ENCODE peak calls at places on chromosomes 3 and 15, in eight cellular contexts. U is testis, A is heart right ventricle, Q is lower lobe of right lung, Y is ovary, O is fibroblast of lung, W is body of pancreas, X is dorsolateral prefrontal cortex. C is an unnamed sample.
A peak's percentile ranks its signal among the peaks of the same experiment; 100 is the strongest.

GRCh38 chr15:44264148-44264547 is 24.4 kb upstream of the GOLM2 start:
- DNase-seq in U (no peak), A (no peak), Q (no peak), Y (no peak), O (no peak), W (peak; percentile 7), X (no peak), C (no peak)

GRCh38 chr3:59775106-59775505 is 725.3 kb upstream of the CFAP20DC start:
- DNase-seq in U (no peak), A (no peak), Q (no peak), Y (no peak), O (peak; percentile 80), W (no peak), X (no peak), C (no peak)

GRCh38 chr3:42906085-42906904 is at the start of gene ZNF662:
- DNase-seq in U (peak; percentile 73), A (peak; percentile 57), Q (peak; percentile 57), Y (peak; percentile 77), O (peak; percentile 30), W (peak; percentile 67), X (peak; percentile 60), C (peak; percentile 69)

GRCh38 chr15:65311760-65312159 is 7.3 kb downstream of the RNU5B-1 start:
- DNase-seq in U (no peak), A (no peak), Q (peak; percentile 14), Y (no peak), O (no peak), W (no peak), X (no peak), C (peak; percentile 42)

GRCh38 chr3:193996641-193997089 is 139.3 kb upstream of the HES1 start:
- DNase-seq in U (no peak), A (no peak), Q (no peak), Y (peak; percentile 7), O (peak; percentile 59), W (no peak), X (no peak), C (no peak)

GRCh38 chr15:37877851-37878577 is 56.4 kb upstream of the TMCO5A start:
- DNase-seq in U (no peak), A (no peak), Q (no peak), Y (no peak), O (peak; percentile 88), W (no peak), X (no peak), C (no peak)

GRCh38 chr15:67249830-67250229 is 4.6 kb downstream of the AAGAB start:
- DNase-seq in U (no peak), A (no peak), Q (no peak), Y (no peak), O (no peak), W (no peak), X (no peak), C (no peak)

GRCh38 chr3:100875239-100875638 is 118.0 kb downstream of the ABI3BP start:
- DNase-seq in U (peak; percentile 49), A (peak; percentile 53), Q (no peak), Y (peak; percentile 22), O (peak; percentile 83), W (peak; percentile 96), X (no peak), C (peak; percentile 54)

GRCh38 chr3:18079739-18080138 is 337.3 kb upstream of the TBC1D5 start:
- DNase-seq in U (no peak), A (no peak), Q (no peak), Y (no peak), O (peak; percentile 46), W (no peak), X (no peak), C (no peak)

GRCh38 chr3:110928016-110928662 is 143.5 kb upstream of the NECTIN3 start:
- DNase-seq in U (no peak), A (no peak), Q (no peak), Y (no peak), O (no peak), W (no peak), X (no peak), C (no peak)

GRCh38 chr15:39404767-39405173 is 176.1 kb upstream of the THBS1 start:
- DNase-seq in U (no peak), A (no peak), Q (no peak), Y (no peak), O (peak; percentile 86), W (no peak), X (no peak), C (no peak)

DNA sequence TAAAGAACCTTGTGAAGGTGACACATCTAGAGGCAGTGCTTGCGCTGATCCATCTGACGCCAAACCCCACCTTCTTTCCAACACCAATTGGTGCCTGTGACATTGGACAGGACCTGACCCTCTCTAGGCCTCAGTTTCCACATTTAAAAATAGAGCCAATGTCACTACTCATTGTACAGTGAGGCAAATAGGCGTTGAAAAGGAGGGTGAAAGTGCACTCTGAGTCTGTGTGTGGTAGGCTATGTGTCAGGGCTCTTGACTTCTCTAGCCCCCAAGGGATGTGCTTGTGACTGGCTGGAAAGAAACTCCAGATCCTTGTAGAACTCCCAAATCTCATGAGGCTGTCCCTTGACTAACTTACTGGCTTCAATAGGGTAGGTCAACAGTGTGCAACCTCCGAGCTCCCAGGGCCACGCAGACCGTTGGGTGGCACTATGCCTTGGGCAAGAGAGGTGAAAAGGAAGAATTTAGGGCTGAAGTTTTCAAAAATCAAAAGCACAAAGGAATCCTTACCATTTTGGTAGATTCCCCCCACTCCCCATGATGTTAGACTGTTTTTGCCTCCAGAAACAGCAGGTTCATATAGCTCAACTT is 723 bp upstream of the FAM219B start:
- DNase-seq in U (peak; percentile 22), A (peak; percentile 75), Q (no peak), Y (no peak), O (no peak), W (peak; percentile 27), X (no peak), C (no peak)
- H3K27ac ChIP-seq in U (peak overlapping the region; percentile 84), A (peak overlapping the region; percentile 97), Q (peak overlapping the region; percentile 95), Y (peak overlapping the region; percentile 78), O (peak overlapping the region; percentile 88), W (peak overlapping the region; percentile 87), X (peak overlapping the region; percentile 91), C (no peak overlapping the region)

DNA sequence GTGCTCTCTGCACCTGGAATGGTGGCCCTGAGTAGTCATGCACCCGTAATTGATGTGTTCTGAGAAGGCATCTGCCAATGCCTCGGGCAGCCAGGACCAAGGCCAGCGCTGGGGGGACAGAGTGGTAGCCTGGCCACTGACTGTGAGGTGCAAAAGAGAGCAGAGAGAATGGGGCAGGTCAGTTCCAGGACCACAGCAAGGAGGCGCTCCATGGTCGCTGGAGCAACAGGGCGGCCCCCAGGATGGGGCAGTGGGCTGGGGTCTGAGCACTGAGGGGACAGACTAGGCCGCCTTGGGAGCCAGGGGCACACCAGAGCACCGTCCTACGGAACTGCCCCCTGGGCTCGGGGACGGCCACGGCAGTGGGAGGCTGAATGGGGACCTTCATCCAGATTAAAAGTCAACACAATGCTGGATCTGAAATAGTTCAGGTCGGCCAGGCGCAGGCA is 48.3 kb upstream of the IQSEC1 start:
- DNase-seq in U (no peak), A (no peak), Q (peak; percentile 39), Y (no peak), O (no peak), W (no peak), X (no peak), C (no peak)
- TF ChIP-seq CTCF in U (no peak), A (no peak), Q (no peak), Y (no peak), O (no peak), W (no peak), X (no peak), C (no peak)

DNA sequence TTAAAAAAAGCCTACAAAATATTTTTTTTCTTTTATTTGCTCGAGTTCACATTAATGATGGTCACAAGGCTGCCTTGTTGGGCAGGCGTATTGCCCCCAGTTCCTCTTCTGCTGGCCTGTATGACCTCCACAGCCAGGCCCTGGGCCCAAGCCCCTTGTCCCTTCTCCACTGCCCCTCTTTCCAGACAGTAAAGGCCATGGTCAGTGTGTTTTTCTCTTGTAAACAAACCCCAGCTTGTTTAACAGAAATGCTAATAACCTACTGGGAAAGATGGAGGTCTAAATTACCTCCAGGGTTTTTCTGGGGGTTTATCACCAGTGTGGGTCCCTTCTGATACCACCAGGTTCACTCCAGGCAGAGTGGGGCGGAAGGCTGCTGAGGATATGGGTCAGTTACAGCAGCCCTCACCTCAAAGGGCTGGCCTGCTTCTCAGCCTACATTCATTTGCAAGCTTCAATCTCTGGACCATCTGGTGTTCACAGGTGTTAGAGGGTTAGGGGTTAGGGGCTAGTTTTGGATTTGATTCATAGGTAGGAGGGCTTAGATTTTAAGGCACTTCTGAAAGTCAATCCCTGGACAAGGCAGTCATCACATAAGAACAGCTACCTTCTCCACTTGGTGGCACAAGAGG is 2.0 kb upstream of the MANF start:
- DNase-seq in U (no peak), A (no peak), Q (no peak), Y (no peak), O (no peak), W (no peak), X (no peak), C (no peak)
- H3K4me3 ChIP-seq in U (no peak overlapping the region), A (no peak overlapping the region), Q (no peak overlapping the region), Y (no peak overlapping the region), O (peak overlapping the region; percentile 80), W (no peak overlapping the region), X (no peak overlapping the region), C (no peak overlapping the region)

GRCh38 chr15:31390777-31391486 is 64.3 kb downstream of the KLF13 start:
- DNase-seq in U (no peak), A (no peak), Q (no peak), Y (no peak), O (no peak), W (no peak), X (no peak), C (no peak)

GRCh38 chr15:31390029-31390428 is 63.4 kb downstream of the KLF13 start:
- DNase-seq in U (no peak), A (no peak), Q (no peak), Y (no peak), O (no peak), W (peak; percentile 11), X (no peak), C (no peak)

GRCh38 chr15:31392761-31393401 is 66.2 kb downstream of the KLF13 start:
- DNase-seq in U (no peak), A (no peak), Q (no peak), Y (peak; percentile 59), O (no peak), W (peak; percentile 67), X (no peak), C (no peak)

GRCh38 chr15:31393441-31394091 is 66.9 kb downstream of the KLF13 start:
- DNase-seq in U (no peak), A (no peak), Q (no peak), Y (no peak), O (no peak), W (no peak), X (no peak), C (no peak)

DNA sequence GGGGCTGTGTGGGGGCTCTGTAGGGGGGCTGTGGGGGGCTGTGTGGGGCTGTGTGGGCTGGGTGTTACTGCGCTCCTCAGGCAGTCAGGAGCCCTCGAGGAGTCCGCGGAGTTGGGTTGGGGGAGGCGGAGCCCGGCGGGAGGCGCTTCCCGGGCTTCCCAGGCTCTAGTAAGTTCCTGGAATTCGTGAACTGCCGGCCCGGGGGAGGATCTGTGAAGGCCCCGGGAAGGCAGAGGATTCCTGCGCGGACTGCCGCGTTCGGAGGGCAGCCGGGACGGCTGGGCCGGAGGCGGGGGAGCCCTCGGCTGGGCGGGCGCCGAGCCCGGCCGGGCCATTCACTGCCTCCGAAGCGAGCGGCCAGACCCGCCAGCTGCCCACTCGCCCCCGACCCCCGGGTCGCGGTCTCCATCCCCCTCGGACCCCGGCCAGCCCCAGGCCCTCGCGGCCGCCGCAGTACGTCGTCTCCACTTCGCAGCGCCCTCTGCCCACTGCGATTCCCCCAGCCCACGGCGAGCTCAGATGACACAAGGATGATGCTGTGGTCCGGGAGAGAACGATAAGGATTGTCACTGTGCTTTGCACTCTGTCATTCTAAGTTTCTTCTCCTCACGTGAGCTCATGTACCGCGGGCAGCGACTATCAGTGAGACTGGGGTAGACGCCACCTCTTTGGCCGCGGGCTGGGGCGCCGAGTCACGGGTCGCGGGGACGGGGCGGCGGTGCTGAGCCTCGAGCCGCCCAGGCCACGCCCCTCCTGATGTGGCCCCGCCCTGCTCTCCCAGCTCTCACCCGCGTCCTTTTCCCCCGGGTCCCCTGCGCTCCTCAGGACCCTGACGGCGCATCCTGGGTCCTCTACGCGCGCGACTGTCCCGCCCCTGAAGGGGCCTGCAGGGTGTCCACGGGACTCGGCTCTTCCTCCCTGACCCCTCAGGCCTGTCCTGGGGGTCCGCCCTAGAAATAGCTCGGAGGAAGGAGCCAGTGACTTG is 65.3 kb downstream of the KLF13 start:
- DNase-seq in U (peak; percentile 91), A (peak; percentile 87), Q (peak; percentile 91), Y (peak; percentile 80), O (peak; percentile 75), W (peak; percentile 93), X (peak; percentile 71), C (peak; percentile 85)
- H3K27ac ChIP-seq in U (peak overlapping the region; percentile 96), A (peak overlapping the region; percentile 96), Q (peak overlapping the region; percentile 94), Y (peak overlapping the region; percentile 62), O (peak overlapping the region; percentile 95), W (peak overlapping the region; percentile 97), X (peak overlapping the region; percentile 58), C (peak overlapping the region; percentile 79)